ENCODE peak calls at places on chromosomes 13 and 19, in ten cellular contexts. One of them, this sample, is unnamed.

GRCh38 chr19:32876236-32876918 is 6.8 kb upstream of the SLC7A9 start:
- DNase-seq in DND-41: no peak
- DNase-seq in breast epithelium: no peak
- DNase-seq in IMR-90: no peak
- DNase-seq in left ventricle myocardium inferior: no peak
- DNase-seq in dorsolateral prefrontal cortex: no peak
- DNase-seq in BJ: no peak
- DNase-seq in pancreas: no peak
- DNase-seq in brain microvascular endothelial cell: no peak
- DNase-seq in astrocyte of the cerebellum: no peak
- DNase-seq in this sample: no peak

GRCh38 chr19:38685666-38686529 is 38.4 kb downstream of the ACTN4 start:
- DNase-seq in DND-41: no peak
- DNase-seq in breast epithelium: no peak
- DNase-seq in IMR-90: peak; percentile 73
- DNase-seq in left ventricle myocardium inferior: no peak
- DNase-seq in dorsolateral prefrontal cortex: no peak
- DNase-seq in BJ: no peak
- DNase-seq in pancreas: peak; percentile 38
- DNase-seq in brain microvascular endothelial cell: peak; percentile 70
- DNase-seq in astrocyte of the cerebellum: peak; percentile 53
- DNase-seq in this sample: peak; percentile 63

GRCh38 chr19:46659151-46660007 is 1.6 kb downstream of the DACT3 start:
- DNase-seq in DND-41: no peak
- DNase-seq in breast epithelium: no peak
- DNase-seq in IMR-90: no peak
- DNase-seq in left ventricle myocardium inferior: no peak
- DNase-seq in dorsolateral prefrontal cortex: peak; percentile 45
- DNase-seq in BJ: no peak
- DNase-seq in pancreas: no peak
- DNase-seq in brain microvascular endothelial cell: no peak
- DNase-seq in astrocyte of the cerebellum: no peak
- DNase-seq in this sample: no peak

GRCh38 chr13:40230833-40231266 is 435.6 kb downstream of the FOXO1 start:
- DNase-seq in DND-41: no peak
- DNase-seq in breast epithelium: no peak
- DNase-seq in IMR-90: no peak
- DNase-seq in left ventricle myocardium inferior: no peak
- DNase-seq in dorsolateral prefrontal cortex: no peak
- DNase-seq in BJ: no peak
- DNase-seq in pancreas: no peak
- DNase-seq in brain microvascular endothelial cell: peak; percentile 68
- DNase-seq in astrocyte of the cerebellum: no peak
- DNase-seq in this sample: no peak

GRCh38 chr13:113971471-113972231 is 2.2 kb downstream of the C13orf46 start:
- DNase-seq in DND-41: no peak
- DNase-seq in breast epithelium: no peak
- DNase-seq in IMR-90: no peak
- DNase-seq in left ventricle myocardium inferior: peak; percentile 12
- DNase-seq in dorsolateral prefrontal cortex: no peak
- DNase-seq in BJ: no peak
- DNase-seq in pancreas: peak; percentile 55
- DNase-seq in brain microvascular endothelial cell: no peak
- DNase-seq in astrocyte of the cerebellum: no peak
- DNase-seq in this sample: no peak

GRCh38 chr19:45677351-45678230 is 9.6 kb downstream of the GIPR start:
- DNase-seq in DND-41: no peak
- DNase-seq in breast epithelium: peak; percentile 96
- DNase-seq in IMR-90: peak; percentile 62
- DNase-seq in left ventricle myocardium inferior: peak; percentile 53
- DNase-seq in dorsolateral prefrontal cortex: peak; percentile 82
- DNase-seq in BJ: no peak
- DNase-seq in pancreas: peak; percentile 94
- DNase-seq in brain microvascular endothelial cell: peak; percentile 90
- DNase-seq in astrocyte of the cerebellum: peak; percentile 34
- DNase-seq in this sample: no peak

GRCh38 chr19:12778020-12778904 is 2.9 kb upstream of the HOOK2 start:
- DNase-seq in DND-41: peak; percentile 78
- DNase-seq in breast epithelium: peak; percentile 86
- DNase-seq in IMR-90: peak; percentile 75
- DNase-seq in left ventricle myocardium inferior: peak; percentile 74
- DNase-seq in dorsolateral prefrontal cortex: peak; percentile 59
- DNase-seq in BJ: no peak
- DNase-seq in pancreas: peak; percentile 83
- DNase-seq in brain microvascular endothelial cell: peak; percentile 75
- DNase-seq in astrocyte of the cerebellum: no peak
- DNase-seq in this sample: no peak

GRCh38 chr13:84127597-84128128 is 245.4 kb upstream of the SLITRK1 start:
- DNase-seq in DND-41: no peak
- DNase-seq in breast epithelium: no peak
- DNase-seq in IMR-90: no peak
- DNase-seq in left ventricle myocardium inferior: no peak
- DNase-seq in dorsolateral prefrontal cortex: no peak
- DNase-seq in BJ: no peak
- DNase-seq in pancreas: no peak
- DNase-seq in brain microvascular endothelial cell: no peak
- DNase-seq in astrocyte of the cerebellum: no peak
- DNase-seq in this sample: no peak

GRCh38 chr19:17762505-17763229 is 11.4 kb downstream of the FCHO1 start:
- DNase-seq in DND-41: peak; percentile 22
- DNase-seq in breast epithelium: no peak
- DNase-seq in IMR-90: peak; percentile 62
- DNase-seq in left ventricle myocardium inferior: no peak
- DNase-seq in dorsolateral prefrontal cortex: peak; percentile 78
- DNase-seq in BJ: no peak
- DNase-seq in pancreas: no peak
- DNase-seq in brain microvascular endothelial cell: peak; percentile 83
- DNase-seq in astrocyte of the cerebellum: peak; percentile 18
- DNase-seq in this sample: peak; percentile 34

GRCh38 chr13:32086791-32087441 is 55.3 kb downstream of the FRY start:
- DNase-seq in DND-41: no peak
- DNase-seq in breast epithelium: no peak
- DNase-seq in IMR-90: no peak
- DNase-seq in left ventricle myocardium inferior: no peak
- DNase-seq in dorsolateral prefrontal cortex: no peak
- DNase-seq in BJ: no peak
- DNase-seq in pancreas: no peak
- DNase-seq in brain microvascular endothelial cell: no peak
- DNase-seq in astrocyte of the cerebellum: no peak
- DNase-seq in this sample: no peak

GRCh38 chr19:42122691-42123607 is 9.3 kb downstream of the POU2F2 start:
- DNase-seq in DND-41: no peak
- DNase-seq in breast epithelium: no peak
- DNase-seq in IMR-90: no peak
- DNase-seq in left ventricle myocardium inferior: no peak
- DNase-seq in dorsolateral prefrontal cortex: no peak
- DNase-seq in BJ: no peak
- DNase-seq in pancreas: no peak
- DNase-seq in brain microvascular endothelial cell: no peak
- DNase-seq in astrocyte of the cerebellum: no peak
- DNase-seq in this sample: no peak

GRCh38 chr13:63086286-63086685 is 1670.6 kb upstream of the PCDH20 start:
- DNase-seq in DND-41: no peak
- DNase-seq in breast epithelium: no peak
- DNase-seq in IMR-90: no peak
- DNase-seq in left ventricle myocardium inferior: no peak
- DNase-seq in dorsolateral prefrontal cortex: no peak
- DNase-seq in BJ: no peak
- DNase-seq in pancreas: no peak
- DNase-seq in brain microvascular endothelial cell: no peak
- DNase-seq in astrocyte of the cerebellum: no peak
- DNase-seq in this sample: no peak

GRCh38 chr13:24161010-24161775 is 673 bp downstream of the SPATA13 start:
- DNase-seq in DND-41: peak; percentile 49
- DNase-seq in breast epithelium: no peak
- DNase-seq in IMR-90: no peak
- DNase-seq in left ventricle myocardium inferior: no peak
- DNase-seq in dorsolateral prefrontal cortex: no peak
- DNase-seq in BJ: no peak
- DNase-seq in pancreas: peak; percentile 82
- DNase-seq in brain microvascular endothelial cell: no peak
- DNase-seq in astrocyte of the cerebellum: no peak
- DNase-seq in this sample: no peak

GRCh38 chr19:3222709-3223108 is 1.8 kb upstream of the CELF5 start:
- DNase-seq in DND-41: no peak
- DNase-seq in breast epithelium: no peak
- DNase-seq in IMR-90: no peak
- DNase-seq in left ventricle myocardium inferior: no peak
- DNase-seq in dorsolateral prefrontal cortex: no peak
- DNase-seq in BJ: no peak
- DNase-seq in pancreas: no peak
- DNase-seq in brain microvascular endothelial cell: no peak
- DNase-seq in astrocyte of the cerebellum: no peak
- DNase-seq in this sample: no peak

GRCh38 chr13:49042476-49042875 is 66.8 kb downstream of the FNDC3A start:
- DNase-seq in DND-41: no peak
- DNase-seq in breast epithelium: no peak
- DNase-seq in IMR-90: peak; percentile 58
- DNase-seq in left ventricle myocardium inferior: no peak
- DNase-seq in dorsolateral prefrontal cortex: no peak
- DNase-seq in BJ: no peak
- DNase-seq in pancreas: no peak
- DNase-seq in brain microvascular endothelial cell: peak; percentile 54
- DNase-seq in astrocyte of the cerebellum: peak; percentile 13
- DNase-seq in this sample: no peak

GRCh38 chr19:28516415-28516872 is 696.5 kb downstream of the UQCRFS1 start:
- DNase-seq in DND-41: no peak
- DNase-seq in breast epithelium: no peak
- DNase-seq in IMR-90: no peak
- DNase-seq in left ventricle myocardium inferior: no peak
- DNase-seq in dorsolateral prefrontal cortex: no peak
- DNase-seq in BJ: no peak
- DNase-seq in pancreas: no peak
- DNase-seq in brain microvascular endothelial cell: no peak
- DNase-seq in astrocyte of the cerebellum: no peak
- DNase-seq in this sample: no peak
- H3K4me3 ChIP-seq in DND-41: no peak overlapping the region
- H3K4me3 ChIP-seq in breast epithelium: no peak overlapping the region
- H3K4me3 ChIP-seq in IMR-90: no peak overlapping the region
- H3K4me3 ChIP-seq in left ventricle myocardium inferior: no peak overlapping the region
- H3K4me3 ChIP-seq in dorsolateral prefrontal cortex: no peak overlapping the region
- H3K4me3 ChIP-seq in BJ: no peak overlapping the region
- H3K4me3 ChIP-seq in pancreas: no peak overlapping the region
- H3K4me3 ChIP-seq in brain microvascular endothelial cell: no peak overlapping the region
- H3K4me3 ChIP-seq in astrocyte of the cerebellum: no peak overlapping the region
- H3K4me3 ChIP-seq in this sample: no peak overlapping the region

GRCh38 chr19:11381535-11382369 is 2.4 kb downstream of the EPOR start:
- DNase-seq in DND-41: no peak
- DNase-seq in breast epithelium: no peak
- DNase-seq in IMR-90: peak; percentile 88
- DNase-seq in left ventricle myocardium inferior: peak; percentile 76
- DNase-seq in dorsolateral prefrontal cortex: peak; percentile 23
- DNase-seq in BJ: no peak
- DNase-seq in pancreas: peak; percentile 66
- DNase-seq in brain microvascular endothelial cell: peak; percentile 81
- DNase-seq in astrocyte of the cerebellum: no peak
- DNase-seq in this sample: peak; percentile 64

GRCh38 chr19:11387154-11388034 is 3.3 kb upstream of the EPOR start:
- DNase-seq in DND-41: no peak
- DNase-seq in breast epithelium: no peak
- DNase-seq in IMR-90: no peak
- DNase-seq in left ventricle myocardium inferior: no peak
- DNase-seq in dorsolateral prefrontal cortex: no peak
- DNase-seq in BJ: no peak
- DNase-seq in pancreas: no peak
- DNase-seq in brain microvascular endothelial cell: no peak
- DNase-seq in astrocyte of the cerebellum: no peak
- DNase-seq in this sample: no peak

GRCh38 chr19:11382898-11383705 is 1.0 kb downstream of the EPOR start:
- DNase-seq in DND-41: no peak
- DNase-seq in breast epithelium: no peak
- DNase-seq in IMR-90: no peak
- DNase-seq in left ventricle myocardium inferior: peak; percentile 60
- DNase-seq in dorsolateral prefrontal cortex: no peak
- DNase-seq in BJ: no peak
- DNase-seq in pancreas: peak; percentile 88
- DNase-seq in brain microvascular endothelial cell: no peak
- DNase-seq in astrocyte of the cerebellum: no peak
- DNase-seq in this sample: no peak

GRCh38 chr19:11383706-11384048 is 437 bp downstream of the EPOR start:
- DNase-seq in DND-41: no peak
- DNase-seq in breast epithelium: no peak
- DNase-seq in IMR-90: no peak
- DNase-seq in left ventricle myocardium inferior: no peak
- DNase-seq in dorsolateral prefrontal cortex: no peak
- DNase-seq in BJ: no peak
- DNase-seq in pancreas: no peak
- DNase-seq in brain microvascular endothelial cell: no peak
- DNase-seq in astrocyte of the cerebellum: no peak
- DNase-seq in this sample: no peak

DNA sequence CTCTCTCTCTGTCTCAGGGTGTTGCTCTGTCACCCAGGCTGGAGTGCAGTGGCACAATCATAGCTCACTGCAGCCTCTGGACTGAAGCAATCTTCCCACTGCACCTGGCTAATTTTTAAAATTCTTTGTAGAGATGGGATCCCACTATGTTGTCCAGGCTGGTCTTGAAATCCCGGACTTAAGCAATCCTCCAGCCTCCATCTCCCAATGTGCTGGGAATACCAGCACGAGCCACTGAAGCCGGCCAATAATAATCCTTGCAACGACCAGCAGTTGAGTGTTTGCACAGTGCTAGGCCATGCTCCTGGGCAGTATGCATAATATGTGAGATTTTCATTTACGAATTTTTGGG is 640 bp upstream of the EPOR start:
- DNase-seq in DND-41: no peak
- DNase-seq in breast epithelium: no peak
- DNase-seq in IMR-90: no peak
- DNase-seq in left ventricle myocardium inferior: no peak
- DNase-seq in dorsolateral prefrontal cortex: no peak
- DNase-seq in BJ: no peak
- DNase-seq in pancreas: no peak
- DNase-seq in brain microvascular endothelial cell: no peak
- DNase-seq in astrocyte of the cerebellum: no peak
- DNase-seq in this sample: no peak
- H3K4me3 ChIP-seq in DND-41: no peak overlapping the region
- H3K4me3 ChIP-seq in breast epithelium: no peak overlapping the region
- H3K4me3 ChIP-seq in IMR-90: no peak overlapping the region
- H3K4me3 ChIP-seq in left ventricle myocardium inferior: no peak overlapping the region
- H3K4me3 ChIP-seq in dorsolateral prefrontal cortex: no peak overlapping the region
- H3K4me3 ChIP-seq in BJ: no peak overlapping the region
- H3K4me3 ChIP-seq in pancreas: no peak overlapping the region
- H3K4me3 ChIP-seq in brain microvascular endothelial cell: no peak overlapping the region
- H3K4me3 ChIP-seq in astrocyte of the cerebellum: no peak overlapping the region
- H3K4me3 ChIP-seq in this sample: no peak overlapping the region

GRCh38 chr19:49874503-49875157 is 2.5 kb downstream of the AKT1S1 start:
- DNase-seq in DND-41: no peak
- DNase-seq in breast epithelium: no peak
- DNase-seq in IMR-90: no peak
- DNase-seq in left ventricle myocardium inferior: no peak
- DNase-seq in dorsolateral prefrontal cortex: no peak
- DNase-seq in BJ: no peak
- DNase-seq in pancreas: no peak
- DNase-seq in brain microvascular endothelial cell: no peak
- DNase-seq in astrocyte of the cerebellum: no peak
- DNase-seq in this sample: no peak
- H3K4me3 ChIP-seq in DND-41: no peak overlapping the region
- H3K4me3 ChIP-seq in breast epithelium: no peak overlapping the region
- H3K4me3 ChIP-seq in IMR-90: no peak overlapping the region
- H3K4me3 ChIP-seq in left ventricle myocardium inferior: peak overlapping the region; percentile 94
- H3K4me3 ChIP-seq in dorsolateral prefrontal cortex: no peak overlapping the region
- H3K4me3 ChIP-seq in BJ: no peak overlapping the region
- H3K4me3 ChIP-seq in pancreas: no peak overlapping the region
- H3K4me3 ChIP-seq in brain microvascular endothelial cell: no peak overlapping the region
- H3K4me3 ChIP-seq in astrocyte of the cerebellum: peak overlapping the region; percentile 73
- H3K4me3 ChIP-seq in this sample: no peak overlapping the region

GRCh38 chr19:6772866-6773322 is 386 bp downstream of the VAV1 start:
- DNase-seq in DND-41: no peak
- DNase-seq in breast epithelium: no peak
- DNase-seq in IMR-90: no peak
- DNase-seq in left ventricle myocardium inferior: no peak
- DNase-seq in dorsolateral prefrontal cortex: no peak
- DNase-seq in BJ: no peak
- DNase-seq in pancreas: no peak
- DNase-seq in brain microvascular endothelial cell: no peak
- DNase-seq in astrocyte of the cerebellum: no peak
- DNase-seq in this sample: no peak
- H3K4me3 ChIP-seq in DND-41: peak overlapping the region; percentile 99
- H3K4me3 ChIP-seq in breast epithelium: peak overlapping the region; percentile 43
- H3K4me3 ChIP-seq in IMR-90: no peak overlapping the region
- H3K4me3 ChIP-seq in left ventricle myocardium inferior: peak overlapping the region; percentile 52
- H3K4me3 ChIP-seq in dorsolateral prefrontal cortex: peak overlapping the region; percentile 25
- H3K4me3 ChIP-seq in BJ: no peak overlapping the region
- H3K4me3 ChIP-seq in pancreas: no peak overlapping the region
- H3K4me3 ChIP-seq in brain microvascular endothelial cell: no peak overlapping the region
- H3K4me3 ChIP-seq in astrocyte of the cerebellum: no peak overlapping the region
- H3K4me3 ChIP-seq in this sample: peak overlapping the region; percentile 98